ENCODE peak calls at places on chromosomes 12 and 14, in ten cellular contexts. R is LoVo; M is NCI-H1694 treated with DMSO at 0.1 percent for 48 hours; T is HCT116; S is T follicular helper cell; A is naive thymus-derived CD4-positive, alpha-beta T cell; X is GDM1; G is epithelial cell of esophagus; P is HuH-7; Z is ACHN. O is an unnamed sample.

GRCh38 chr12:124938606-124939427 is 24.4 kb upstream of the UBC start:
- DNase-seq in R (peak), M (no peak), T (peak), S (peak), A (no peak), X (no peak), G (peak), P (no peak), Z (peak), O (peak)

GRCh38 chr12:6223545-6223944 is 23.3 kb downstream of the CD9 start:
- DNase-seq in R (no peak), M (no peak), T (no peak), S (no peak), A (no peak), X (no peak), G (no peak), P (no peak), Z (no peak), O (no peak)

GRCh38 chr14:42004321-42004720 is 397.6 kb downstream of the LRFN5 start:
- DNase-seq in R (no peak), M (no peak), T (no peak), S (no peak), A (no peak), X (no peak), G (no peak), P (no peak), Z (no peak), O (no peak)

GRCh38 chr12:110176745-110177144 is 52.6 kb downstream of the IFT81 start:
- DNase-seq in R (no peak), M (peak), T (no peak), S (no peak), A (no peak), X (no peak), G (no peak), P (no peak), Z (no peak), O (no peak)

GRCh38 chr12:82357340-82357739 is 847 bp downstream of the CCDC59 start:
- DNase-seq in R (no peak), M (no peak), T (no peak), S (no peak), A (no peak), X (no peak), G (no peak), P (no peak), Z (no peak), O (no peak)

GRCh38 chr12:120538281-120539156 is 4.4 kb downstream of the RNF10 start:
- DNase-seq in R (peak), M (no peak), T (no peak), S (no peak), A (no peak), X (peak), G (peak), P (peak), Z (peak), O (no peak)

GRCh38 chr12:125254856-125255255 is 189.6 kb downstream of the AACS start:
- DNase-seq in R (no peak), M (no peak), T (no peak), S (no peak), A (no peak), X (no peak), G (no peak), P (no peak), Z (no peak), O (no peak)

GRCh38 chr12:59079029-59079428 is 158.7 kb upstream of the LRIG3 start:
- DNase-seq in R (no peak), M (no peak), T (no peak), S (no peak), A (no peak), X (no peak), G (peak), P (no peak), Z (no peak), O (no peak)

GRCh38 chr12:105920161-105920684 is 218.5 kb downstream of the NUAK1 start:
- DNase-seq in R (no peak), M (peak), T (no peak), S (no peak), A (no peak), X (no peak), G (peak), P (no peak), Z (no peak), O (no peak)

GRCh38 chr12:17793854-17794253 is 296.1 kb downstream of the RERGL start:
- DNase-seq in R (no peak), M (no peak), T (no peak), S (no peak), A (no peak), X (no peak), G (peak), P (no peak), Z (no peak), O (no peak)

GRCh38 chr14:92400579-92401444 is 77.8 kb downstream of the SLC24A4 start:
- DNase-seq in R (no peak), M (no peak), T (no peak), S (no peak), A (no peak), X (no peak), G (peak), P (no peak), Z (no peak), O (no peak)

GRCh38 chr12:124680863-124681778 is 113.7 kb upstream of the NCOR2 start:
- DNase-seq in R (peak), M (no peak), T (peak), S (no peak), A (no peak), X (peak), G (peak), P (no peak), Z (peak), O (no peak)

GRCh38 chr12:93943766-93944165 is 204.6 kb upstream of the PLXNC1 start:
- DNase-seq in R (no peak), M (no peak), T (peak), S (no peak), A (no peak), X (no peak), G (peak), P (no peak), Z (peak), O (no peak)

GRCh38 chr12:131096681-131097181 is 143.0 kb downstream of the ADGRD1 start:
- DNase-seq in R (no peak), M (no peak), T (no peak), S (no peak), A (no peak), X (no peak), G (no peak), P (no peak), Z (no peak), O (no peak)

GRCh38 chr12:54017845-54018607 is 9.2 kb downstream of the HOXC8 start:
- DNase-seq in R (peak), M (peak), T (peak), S (peak), A (peak), X (no peak), G (peak), P (peak), Z (peak), O (peak)

GRCh38 chr12:38921025-38921677 is 15.8 kb upstream of the CPNE8 start:
- DNase-seq in R (peak), M (peak), T (peak), S (peak), A (no peak), X (peak), G (peak), P (peak), Z (peak), O (peak)

GRCh38 chr12:2064078-2064507 is 11.3 kb downstream of the CACNA1C start:
- DNase-seq in R (no peak), M (no peak), T (no peak), S (no peak), A (peak), X (no peak), G (no peak), P (no peak), Z (no peak), O (no peak)

GRCh38 chr14:75257241-75257640 is 21.4 kb upstream of the FOS start:
- DNase-seq in R (no peak), M (no peak), T (no peak), S (no peak), A (no peak), X (no peak), G (peak), P (no peak), Z (no peak), O (no peak)

GRCh38 chr12:124441443-124442190 is 125.8 kb downstream of the NCOR2 start:
- DNase-seq in R (no peak), M (no peak), T (no peak), S (no peak), A (no peak), X (no peak), G (peak), P (no peak), Z (no peak), O (no peak)

GRCh38 chr12:25280082-25280481 is 29.4 kb upstream of the KRAS start:
- DNase-seq in R (no peak), M (no peak), T (no peak), S (no peak), A (peak), X (no peak), G (no peak), P (no peak), Z (no peak), O (no peak)

GRCh38 chr12:94427520-94428381 is 31.9 kb downstream of the CEP83 start:
- DNase-seq in R (peak), M (no peak), T (no peak), S (no peak), A (no peak), X (no peak), G (no peak), P (no peak), Z (no peak), O (no peak)

GRCh38 chr14:75229576-75229922 is 49.1 kb upstream of the FOS start:
- DNase-seq in R (no peak), M (no peak), T (no peak), S (no peak), A (no peak), X (no peak), G (peak), P (no peak), Z (no peak), O (no peak)

GRCh38 chr12:73240110-73240509 is 967.9 kb downstream of the TRHDE start:
- DNase-seq in R (no peak), M (no peak), T (no peak), S (no peak), A (no peak), X (no peak), G (no peak), P (no peak), Z (no peak), O (no peak)

GRCh38 chr12:93100610-93101009 is 171.5 kb upstream of the EEA1 start:
- DNase-seq in R (no peak), M (peak), T (no peak), S (no peak), A (no peak), X (no peak), G (no peak), P (no peak), Z (no peak), O (no peak)

O was measured in cerebellar cortex.